ENCODE peak calls at places on chromosomes 6 and 20, in eight cellular contexts. V, X, P, W, Z, U, J and H are unnamed samples.

GRCh38 chr20:48933017-48933766 is 11.7 kb downstream of the ARFGEF2 start:
- DNase-seq in U (no peak), V (no peak), Z (no peak), X (no peak), P (no peak), W (no peak), J (no peak), H (no peak)

GRCh38 chr20:40676466-40676865 is 12.6 kb downstream of the MAFB start:
- DNase-seq in U (no peak), Z (no peak), J (no peak), W (no peak), X (no peak), V (no peak), P (no peak), H (no peak)

GRCh38 chr6:63022631-63023030 is 188.6 kb upstream of the FKBP1C start:
- DNase-seq in X (no peak), V (no peak), U (no peak), W (no peak), P (no peak), J (no peak), Z (no peak), H (no peak)

GRCh38 chr20:1674361-1674760 is 16.8 kb upstream of the SIRPG start:
- DNase-seq in U (no peak), J (no peak), Z (no peak), P (no peak), W (no peak), X (no peak), V (no peak), H (no peak)

GRCh38 chr6:46652603-46653438 is at the start of the genes CYP39A1 and SLC25A27:
- DNase-seq in W (peak), X (peak), Z (no peak), J (peak), V (peak), P (peak), U (peak), H (peak)

GRCh38 chr20:34907616-34908469 is 31.4 kb downstream of the ACSS2 start:
- DNase-seq in P (peak), W (peak), J (peak), U (no peak), Z (no peak), X (peak), V (peak), H (peak)

GRCh38 chr20:45968081-45968671 is 3.8 kb downstream of the ZNF335 start:
- DNase-seq in U (no peak), Z (no peak), W (no peak), X (no peak), P (no peak), J (no peak), V (peak), H (no peak)

GRCh38 chr20:21433329-21433890 is 36.1 kb upstream of the NKX2-4 start:
- DNase-seq in X (no peak), J (peak), W (no peak), U (no peak), Z (no peak), V (no peak), P (peak), H (no peak)

GRCh38 chr20:19022791-19023448 is 189.5 kb upstream of the SLC24A3 start:
- DNase-seq in P (no peak), W (no peak), Z (no peak), U (no peak), J (no peak), X (no peak), V (no peak), H (no peak)

GRCh38 chr20:40953856-40954255 is 74.8 kb upstream of the TOP1 start:
- DNase-seq in V (no peak), U (no peak), P (no peak), X (no peak), J (no peak), Z (no peak), W (no peak), H (no peak)

GRCh38 chr20:60808701-60809100 is 443.4 kb upstream of the CDH4 start:
- DNase-seq in J (no peak), V (no peak), Z (no peak), U (no peak), P (no peak), X (no peak), W (no peak), H (no peak)

GRCh38 chr6:104526383-104526782 is 333.3 kb downstream of the HACE1 start:
- DNase-seq in X (no peak), U (no peak), Z (no peak), V (no peak), W (peak), J (no peak), P (no peak), H (no peak)

GRCh38 chr6:121339639-121340226 is 5.5 kb upstream of the TBC1D32 start:
- DNase-seq in J (no peak), U (no peak), W (no peak), X (no peak), P (no peak), V (no peak), Z (no peak), H (no peak)

GRCh38 chr20:60053125-60053812 is 95.0 kb downstream of the CDH26 start:
- DNase-seq in Z (no peak), V (no peak), P (peak), U (no peak), W (peak), J (no peak), X (no peak), H (no peak)

GRCh38 chr6:39228111-39228971 is 934 bp downstream of the KCNK5 start:
- DNase-seq in P (no peak), J (peak), V (peak), U (no peak), Z (no peak), X (no peak), W (no peak), H (no peak)

GRCh38 chr20:21323640-21324039 is 20.5 kb downstream of the XRN2 start:
- DNase-seq in P (peak), W (no peak), U (no peak), V (no peak), J (peak), Z (no peak), X (peak), H (no peak)

GRCh38 chr20:37386505-37387201 is 40.7 kb downstream of the SRC start:
- DNase-seq in W (no peak), P (peak), X (no peak), U (no peak), Z (no peak), J (no peak), V (peak), H (no peak)

GRCh38 chr20:63863021-63863797 is 1.9 kb upstream of the TPD52L2 start:
- DNase-seq in W (peak), X (no peak), U (no peak), V (no peak), Z (no peak), P (no peak), J (no peak), H (no peak)

GRCh38 chr6:124870611-124871201 is 91.5 kb upstream of the RNF217 start:
- DNase-seq in J (peak), V (peak), X (peak), Z (no peak), W (peak), P (peak), U (peak), H (peak)

GRCh38 chr6:11761744-11762620 is 16.6 kb downstream of the ADTRP start:
- DNase-seq in X (no peak), Z (no peak), P (no peak), J (no peak), U (no peak), W (no peak), V (no peak), H (no peak)

GRCh38 chr6:111808493-111808892 is 64.8 kb downstream of the FYN start:
- DNase-seq in V (no peak), W (no peak), U (no peak), Z (no peak), X (no peak), J (no peak), P (no peak), H (no peak)

GRCh38 chr6:53829698-53830221 is 35.0 kb downstream of the LRRC1 start:
- DNase-seq in U (peak), X (no peak), V (no peak), Z (no peak), J (no peak), W (peak), P (no peak), H (no peak)

GRCh38 chr20:35235881-35236280 is 9.4 kb downstream of the MMP24 start:
- DNase-seq in Z (no peak), J (no peak), X (no peak), U (no peak), V (no peak), W (no peak), P (no peak), H (no peak)

GRCh38 chr20:47111576-47111975 is 216.9 kb downstream of the EYA2 start:
- DNase-seq in W (no peak), V (no peak), J (no peak), P (no peak), X (no peak), U (no peak), Z (no peak), H (no peak)

GRCh38 chr20:48708116-48708515 is 119.7 kb downstream of the PREX1 start:
- DNase-seq in U (no peak), W (no peak), Z (no peak), P (no peak), X (no peak), J (no peak), V (no peak), H (no peak)

DNA sequence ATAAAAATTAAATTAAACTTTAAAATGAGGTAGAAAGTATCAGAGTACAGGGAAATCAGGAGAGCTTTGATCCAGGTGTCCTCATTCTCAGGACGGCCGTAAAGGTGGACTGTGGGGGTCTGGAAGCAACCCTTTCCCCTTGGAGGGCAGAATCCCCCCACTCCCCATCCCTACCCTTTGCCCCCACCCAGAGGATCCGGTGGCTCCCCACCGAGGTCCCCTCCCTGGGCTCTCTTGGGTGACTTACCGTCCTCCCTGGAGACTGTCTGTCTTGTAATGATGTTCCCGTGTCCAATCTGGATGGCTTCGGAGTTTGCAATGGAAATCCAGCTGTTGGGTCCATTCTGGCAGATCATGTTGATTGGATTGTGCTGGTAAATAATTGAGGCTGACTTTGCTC is 7.3 kb downstream of the ZBP1 start:
- DNase-seq in J (no peak), W (no peak), X (no peak), U (no peak), P (no peak), Z (no peak), V (no peak), H (no peak)
- TF ChIP-seq REST in J (no peak), W (no peak), X (no peak), U (no peak), P (no peak), Z (no peak), V (no peak), H (no peak)

GRCh38 chr20:10596726-10597125 is 77.1 kb downstream of the JAG1 start:
- DNase-seq in V (no peak), W (peak), U (no peak), Z (no peak), X (no peak), J (no peak), P (peak), H (no peak)
- H3K27ac ChIP-seq in V (peak), W (peak), U (no peak), Z (no peak), X (no peak), J (no peak), P (peak), H (no peak)

DNA sequence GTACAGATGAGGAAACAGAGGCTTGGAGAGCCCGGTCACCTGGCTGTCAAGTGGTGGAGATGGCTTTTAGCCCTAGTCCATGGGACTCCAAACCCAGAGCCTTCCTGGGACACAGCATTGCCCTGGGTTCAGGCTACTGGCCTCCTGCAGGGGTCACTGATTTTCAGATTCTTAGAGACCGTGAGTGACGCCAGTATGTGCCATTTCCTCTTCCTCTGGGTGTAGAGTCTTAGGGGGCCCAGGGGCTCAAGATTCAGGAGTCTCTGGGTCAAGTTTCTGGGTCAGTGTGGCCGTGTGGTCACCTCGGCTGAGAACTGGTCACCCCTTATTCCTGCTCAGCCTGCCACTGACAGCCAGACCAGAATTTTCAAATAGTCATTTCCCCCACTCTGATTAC is 574 bp downstream of the ARHGAP40 start:
- DNase-seq in X (no peak), P (no peak), V (no peak), J (no peak), U (peak), W (no peak), Z (no peak), H (no peak)
- H3K4me3 ChIP-seq in X (peak), P (no peak), V (no peak), J (no peak), U (peak), W (peak), Z (no peak), H (peak)

DNA sequence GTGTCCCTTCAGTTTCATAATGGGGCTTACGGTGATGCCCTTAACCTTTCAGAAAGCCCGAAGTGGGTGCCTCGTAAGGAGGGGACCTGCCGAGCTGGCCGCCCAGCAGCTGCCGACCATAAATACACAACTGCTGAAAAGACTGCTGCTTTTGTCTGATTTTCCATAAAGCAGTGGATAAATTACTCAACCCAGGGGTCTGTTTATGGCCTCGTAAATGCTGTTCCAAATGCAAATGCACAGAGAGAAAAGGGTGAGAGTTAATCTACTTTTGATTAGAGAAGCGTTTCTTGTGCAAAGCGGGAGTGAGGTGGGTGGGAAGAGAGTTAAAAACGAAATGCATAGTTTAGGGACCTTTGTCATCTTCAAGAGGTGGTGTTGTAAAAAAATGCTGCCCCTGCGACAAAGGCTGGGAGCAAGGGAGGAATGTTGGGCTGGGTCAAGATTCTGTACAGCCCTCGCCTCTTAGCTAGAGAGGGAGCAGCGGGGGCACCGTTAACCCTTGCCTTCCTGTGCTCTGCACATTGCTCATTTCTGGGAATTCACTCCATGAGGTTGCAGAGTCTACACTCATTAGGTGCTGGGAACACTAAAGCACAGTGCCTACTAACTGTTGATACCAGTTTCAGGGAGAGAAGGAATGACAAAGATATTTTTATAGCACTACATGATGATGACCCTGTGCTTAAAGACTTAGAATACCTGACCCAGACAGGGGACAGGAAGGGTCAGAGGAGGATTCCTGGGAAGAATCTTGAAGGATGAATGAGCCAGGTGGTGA is 111.9 kb upstream of the MTHFD1L start:
- DNase-seq in X (no peak), Z (no peak), W (no peak), P (no peak), U (peak), V (no peak), J (no peak), H (no peak)
- TF ChIP-seq REST in X (no peak), Z (no peak), W (no peak), P (no peak), U (no peak), V (no peak), J (no peak), H (no peak)

DNA sequence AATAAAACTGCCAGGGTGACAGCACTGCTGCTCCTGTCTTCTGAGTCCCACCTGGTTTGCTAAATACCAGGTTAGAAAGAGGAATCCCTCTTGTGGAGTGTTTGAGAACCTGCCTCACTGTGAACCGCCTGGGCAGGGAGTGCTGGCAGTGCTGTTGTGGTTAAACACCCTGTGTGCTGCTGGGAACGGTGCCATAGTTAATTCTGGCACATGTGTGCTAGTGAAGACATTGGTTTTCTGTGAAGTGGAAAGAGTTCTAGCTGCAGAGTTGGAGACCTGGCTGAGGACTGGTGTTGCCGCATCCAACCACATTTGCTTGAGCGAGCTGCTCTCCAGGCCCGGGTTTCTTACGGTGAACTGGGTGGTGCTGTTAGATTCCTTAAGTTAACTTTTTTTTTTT is 72.7 kb downstream of the IGF2R start:
- DNase-seq in X (no peak), V (no peak), Z (no peak), J (no peak), W (peak), U (no peak), P (no peak), H (no peak)
- H3K27ac ChIP-seq in X (no peak), V (peak), Z (no peak), J (peak), W (peak), U (no peak), P (no peak), H (no peak)

DNA sequence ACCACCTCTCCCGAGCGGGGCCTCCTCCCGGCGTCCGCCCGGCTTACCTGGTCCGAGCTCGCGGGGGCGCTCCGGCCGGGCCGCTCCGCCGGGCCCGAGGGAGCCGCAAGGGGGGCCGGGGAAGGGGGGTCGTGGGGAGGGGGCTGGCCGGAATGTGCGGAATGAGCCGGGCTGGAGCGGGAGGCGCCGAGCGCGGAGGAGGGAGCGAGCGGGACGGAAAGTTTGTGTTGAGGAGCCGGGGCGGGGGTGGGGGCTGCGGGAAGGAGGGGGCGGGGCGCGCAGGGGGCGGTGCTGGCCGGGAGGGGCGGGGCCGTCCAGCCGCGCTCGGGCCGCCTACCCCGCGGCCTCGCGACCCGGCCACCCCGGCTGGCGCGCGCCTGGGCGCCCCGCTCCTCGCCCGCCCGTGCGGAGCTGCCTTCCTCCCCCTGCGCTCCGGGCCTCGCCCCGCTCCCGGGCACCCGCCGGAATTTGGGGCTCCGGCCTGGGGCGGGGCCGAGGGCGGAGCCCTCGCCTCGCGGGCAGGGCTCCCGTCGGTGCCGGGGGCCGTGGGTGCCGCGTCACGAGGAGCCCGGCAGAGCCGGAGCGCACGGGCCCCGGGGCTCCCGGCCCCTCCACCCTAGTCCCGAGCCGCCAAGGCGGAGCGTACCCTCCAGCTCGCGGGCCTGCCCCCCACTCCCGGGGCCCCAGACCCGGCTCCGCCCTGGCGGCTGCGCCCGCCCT is at the start of gene TEAD3:
- DNase-seq in P (no peak), W (peak), Z (no peak), J (peak), V (peak), U (peak), X (no peak), H (no peak)
- H3K4me3 ChIP-seq in P (peak), W (peak), Z (peak), J (peak), V (peak), U (peak), X (peak), H (peak)

GRCh38 chr6:160054271-160054670 is 67.3 kb upstream of the SLC22A1 start:
- DNase-seq in W (no peak), J (peak), X (no peak), U (no peak), P (no peak), Z (no peak), V (no peak), H (no peak)
- TF ChIP-seq REST in W (no peak), J (no peak), X (no peak), U (no peak), P (no peak), Z (no peak), V (no peak), H (no peak)

DNA sequence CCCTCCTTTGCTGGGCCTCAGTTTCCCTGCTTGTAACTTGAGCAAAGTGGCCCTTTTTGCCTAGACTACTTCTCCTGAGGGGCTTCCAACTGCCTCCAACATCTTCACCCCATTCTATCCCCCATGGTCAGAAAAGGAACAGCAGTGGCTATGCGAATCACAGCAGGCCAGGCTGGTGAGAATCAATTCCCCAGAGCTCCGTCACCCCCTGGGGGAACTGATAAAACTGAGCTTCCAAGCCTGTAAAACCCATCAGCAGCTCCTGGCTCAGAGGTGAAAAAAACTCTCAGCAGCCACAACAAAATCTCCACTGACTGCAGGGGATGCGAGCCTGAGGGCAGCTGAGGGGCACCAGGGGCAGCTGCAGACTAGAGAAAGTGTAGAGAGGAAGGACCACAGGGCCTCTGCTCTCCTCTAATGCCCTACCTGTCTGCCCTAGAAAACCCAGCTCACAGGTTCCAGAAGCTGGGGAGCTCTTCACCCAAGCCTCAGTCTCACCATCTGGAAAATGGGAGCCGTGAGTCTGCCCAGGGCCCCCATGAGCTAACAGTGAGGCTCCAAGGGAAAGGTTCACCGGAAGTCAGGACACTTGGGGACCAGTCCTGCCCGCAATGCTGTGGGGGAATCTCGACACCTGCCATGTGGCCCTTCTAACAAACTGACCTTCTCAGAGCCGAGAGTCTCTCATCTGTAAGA is 120.6 kb downstream of the GRM4 start:
- DNase-seq in U (no peak), V (peak), J (no peak), W (no peak), X (no peak), Z (no peak), P (no peak), H (no peak)
- H3K27ac ChIP-seq in U (no peak), V (no peak), J (no peak), W (no peak), X (no peak), Z (no peak), P (no peak), H (no peak)